ENCODE peak calls at places on chromosomes 5 and 9, in eight cellular contexts. E, H, I, S, B, K, Q and O are unnamed samples.

GRCh38 chr5:179162351-179163235 is 102.4 kb downstream of the ZNF354C start:
- DNase-seq in K (no peak), E (no peak), S (no peak), I (no peak), H (no peak), B (no peak), Q (no peak), O (no peak)

GRCh38 chr9:108209132-108209700 is 646.6 kb downstream of the ACTL7B start:
- DNase-seq in K (no peak), Q (no peak), I (no peak), B (no peak), S (no peak), E (no peak), H (no peak), O (no peak)

GRCh38 chr5:140345919-140346347 is 470 bp downstream of the HBEGF start:
- DNase-seq in Q (no peak), K (peak), S (peak), B (peak), H (peak), I (peak), E (no peak), O (no peak)

GRCh38 chr5:170378740-170379139 is 10.4 kb downstream of the KCNMB1 start:
- DNase-seq in K (no peak), S (no peak), B (no peak), Q (no peak), E (no peak), I (no peak), H (no peak), O (no peak)

GRCh38 chr5:83718195-83718825 is 2.3 kb downstream of the HAPLN1 start:
- DNase-seq in H (peak), S (no peak), E (no peak), B (peak), I (no peak), Q (peak), K (peak), O (peak)

GRCh38 chr5:98433673-98434072 is 339.8 kb upstream of the RGMB start:
- DNase-seq in K (no peak), Q (no peak), H (no peak), E (no peak), I (no peak), B (no peak), S (no peak), O (no peak)

GRCh38 chr5:14574891-14575496 is 6.6 kb upstream of the OTULINL start:
- DNase-seq in Q (peak), S (no peak), K (no peak), H (no peak), I (no peak), B (no peak), E (no peak), O (no peak)

GRCh38 chr9:95176755-95177319 is 140.7 kb downstream of the FANCC start:
- DNase-seq in B (no peak), K (no peak), H (no peak), I (no peak), Q (no peak), S (no peak), E (no peak), O (no peak)

GRCh38 chr5:156956321-156956720 is 6.7 kb downstream of the TIMD4 start:
- DNase-seq in B (no peak), I (no peak), K (no peak), E (no peak), S (no peak), Q (no peak), H (no peak), O (no peak)

GRCh38 chr9:37229882-37230482 is 109.6 kb downstream of the ZCCHC7 start:
- DNase-seq in I (no peak), K (no peak), E (no peak), Q (no peak), H (peak), S (no peak), B (peak), O (no peak)

GRCh38 chr5:72280655-72281069 is 39.4 kb downstream of the MRPS27 start:
- DNase-seq in H (peak), I (peak), S (no peak), B (no peak), E (no peak), K (no peak), Q (peak), O (no peak)

GRCh38 chr9:131236161-131236560 is 40.1 kb downstream of the FAM78A start:
- DNase-seq in S (no peak), K (no peak), E (no peak), Q (no peak), B (no peak), H (no peak), I (no peak), O (no peak)

GRCh38 chr9:131238402-131239021 is 37.8 kb downstream of the FAM78A start:
- DNase-seq in S (no peak), K (no peak), E (no peak), H (no peak), I (no peak), B (peak), Q (no peak), O (no peak)

GRCh38 chr9:131236761-131237160 is 39.5 kb downstream of the FAM78A start:
- DNase-seq in K (no peak), H (no peak), I (no peak), Q (no peak), B (no peak), E (no peak), S (no peak), O (no peak)

GRCh38 chr9:131237931-131238401 is 38.3 kb downstream of the FAM78A start:
- DNase-seq in I (peak), E (no peak), K (peak), H (no peak), Q (peak), S (no peak), B (peak), O (peak)

DNA sequence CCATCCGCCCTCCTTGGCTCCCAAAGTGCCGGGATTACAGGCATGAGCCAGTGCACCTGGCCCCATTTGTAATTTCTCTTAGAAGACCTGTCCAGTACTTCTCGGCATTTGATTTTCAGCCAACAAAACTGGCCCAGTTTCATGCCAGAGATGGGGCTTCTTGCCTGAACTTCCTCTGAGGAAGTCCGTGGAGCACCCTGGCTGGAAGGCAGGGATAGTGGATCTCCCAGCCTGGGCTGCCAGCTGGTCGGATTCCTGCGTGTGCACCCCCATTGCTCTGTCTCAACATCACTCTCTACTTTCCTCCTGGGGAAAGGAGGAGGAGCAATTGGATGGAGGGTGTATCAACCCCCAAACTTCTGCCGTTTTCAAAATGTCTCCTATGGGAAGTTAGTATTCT is 39.0 kb downstream of the FAM78A start:
- DNase-seq in I (no peak), S (no peak), E (no peak), B (no peak), H (no peak), Q (no peak), K (no peak), O (no peak)
- H3K4me3 ChIP-seq in I (no peak), S (no peak), E (no peak), B (no peak), H (no peak), Q (no peak), K (no peak), O (no peak)

DNA sequence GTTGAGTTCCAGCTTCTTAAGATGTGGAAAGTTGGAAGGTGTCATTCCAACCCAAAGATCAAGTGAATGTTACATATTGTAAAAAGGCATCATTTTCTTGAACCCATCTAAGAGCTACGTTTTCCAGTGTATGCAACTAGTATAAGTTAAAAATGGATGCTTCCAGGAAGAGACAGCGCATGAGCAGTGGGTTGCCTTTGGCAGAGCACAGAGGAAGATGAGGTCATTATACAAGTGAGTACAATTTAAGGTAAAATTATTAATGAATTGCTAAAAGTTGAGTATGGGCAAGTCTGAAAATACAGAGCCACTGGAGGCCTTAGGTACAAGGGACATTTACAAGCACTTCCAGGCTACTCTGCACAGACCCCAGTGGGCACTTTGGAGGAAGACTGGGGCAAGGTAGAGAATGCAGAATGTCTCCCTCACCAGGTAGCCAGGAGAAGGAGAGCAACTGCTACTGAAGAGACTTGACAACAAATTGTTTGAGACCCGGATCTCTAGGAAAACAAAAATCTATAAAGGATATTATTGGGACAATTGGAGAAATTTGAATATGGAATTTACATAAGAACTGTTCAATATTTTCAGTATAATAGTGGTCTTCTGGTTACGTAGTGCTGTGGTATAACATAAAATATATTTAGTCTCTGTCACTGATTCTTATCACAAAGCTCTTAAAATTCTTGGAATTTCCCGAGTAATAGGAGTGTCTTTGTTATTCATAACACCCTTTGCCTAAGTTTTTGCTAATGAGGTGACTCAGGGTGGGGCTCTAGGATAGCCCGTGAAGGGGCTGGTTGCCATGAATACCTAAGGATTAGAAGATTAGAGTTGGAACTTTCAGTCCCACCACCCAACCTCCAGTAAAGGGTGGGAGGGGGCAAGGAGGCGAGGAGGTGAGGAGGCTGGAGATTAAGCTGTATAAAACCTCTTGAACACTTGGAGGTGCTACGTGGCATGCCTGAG is 129.9 kb upstream of the FER start:
- DNase-seq in S (no peak), I (no peak), K (no peak), H (no peak), B (no peak), Q (no peak), E (no peak), O (peak)
- TF ChIP-seq CTCF in S (no peak), I (no peak), K (no peak), H (no peak), B (no peak), Q (no peak), E (no peak), O (peak)

GRCh38 chr9:88652876-88653275 is 117.9 kb downstream of the NXNL2 start:
- DNase-seq in B (no peak), E (no peak), Q (no peak), I (no peak), S (no peak), K (no peak), H (no peak), O (no peak)
- H3K4me3 ChIP-seq in B (no peak), E (peak), Q (no peak), I (no peak), S (no peak), K (no peak), H (no peak), O (no peak)

GRCh38 chr9:136138566-136138965 is 19.9 kb upstream of the TMEM250 start:
- DNase-seq in Q (no peak), K (no peak), I (no peak), S (no peak), E (no peak), H (no peak), B (no peak), O (no peak)
- TF ChIP-seq CTCF in Q (no peak), K (no peak), I (no peak), S (no peak), E (peak), H (peak), B (peak), O (peak)

GRCh38 chr5:97095318-97095732 is 47.1 kb downstream of the LIX1 start:
- DNase-seq in Q (no peak), K (no peak), H (no peak), I (no peak), B (no peak), S (no peak), E (no peak), O (no peak)

GRCh38 chr5:97090944-97091343 is 51.5 kb downstream of the LIX1 start:
- DNase-seq in H (no peak), B (no peak), I (no peak), Q (no peak), K (no peak), S (no peak), E (no peak), O (no peak)

GRCh38 chr5:97094579-97095317 is 47.7 kb downstream of the LIX1 start:
- DNase-seq in Q (no peak), E (no peak), H (no peak), K (no peak), S (no peak), I (no peak), B (no peak), O (no peak)

GRCh38 chr5:97096096-97096648 is 46.2 kb downstream of the LIX1 start:
- DNase-seq in K (no peak), I (no peak), S (no peak), E (peak), B (no peak), Q (no peak), H (no peak), O (no peak)

GRCh38 chr5:97093193-97093592 is 49.2 kb downstream of the LIX1 start:
- DNase-seq in I (no peak), S (no peak), Q (no peak), K (no peak), E (no peak), B (no peak), H (no peak), O (no peak)
- H3K4me3 ChIP-seq in I (no peak), S (no peak), Q (no peak), K (no peak), E (no peak), B (no peak), H (no peak), O (no peak)

GRCh38 chr9:20280330-20280729 is 342.0 kb downstream of the MLLT3 start:
- DNase-seq in B (no peak), I (no peak), H (no peak), S (no peak), E (no peak), K (no peak), Q (no peak), O (no peak)
- TF ChIP-seq CTCF in B (no peak), I (no peak), H (no peak), S (no peak), E (no peak), K (no peak), Q (no peak), O (no peak)

GRCh38 chr5:42951847-42952411 is 88.2 kb downstream of the ANXA2R start:
- DNase-seq in B (no peak), E (no peak), K (no peak), S (peak), H (no peak), Q (peak), I (peak), O (no peak)
- H3K4me3 ChIP-seq in B (peak), E (peak), K (peak), S (peak), H (no peak), Q (peak), I (peak), O (peak)